ENCODE peak calls at places on chromosome 16, in six cellular contexts. Q is amygdala; V is effector CD4-positive, alpha-beta T cell; E is NCI-H460; J is skeletal muscle cell; A is activated gamma-delta T cell treated with Interleukin-2 at 50 U/mL for 16 hours. C is an unnamed sample.

GRCh38 chr16:83972256-83973008 is 4.4 kb downstream of the NECAB2 start:
- DNase-seq in A (no peak), V (no peak), E (no peak), J (no peak), Q (no peak), C (no peak)

GRCh38 chr16:84581161-84581560 is 36.7 kb downstream of the COTL1 start:
- DNase-seq in V (no peak), Q (no peak), J (no peak), A (no peak), E (no peak), C (no peak)

GRCh38 chr16:21084631-21085235 is 65.9 kb downstream of the DNAH3 start:
- DNase-seq in J (no peak), V (no peak), Q (no peak), E (no peak), A (no peak), C (no peak)

GRCh38 chr16:49461517-49461951 is 87.9 kb downstream of the C16orf78 start:
- DNase-seq in A (no peak), J (no peak), V (no peak), Q (no peak), E (no peak), C (peak)

GRCh38 chr16:85556456-85557082 is 56.6 kb upstream of the GSE1 start:
- DNase-seq in A (peak), E (no peak), J (no peak), Q (no peak), V (peak), C (no peak)

GRCh38 chr16:68236804-68237242 is 896 bp upstream of the ESRP2 start:
- DNase-seq in E (no peak), A (no peak), J (no peak), V (no peak), Q (no peak), C (peak)

GRCh38 chr16:88855736-88856121 is 1.0 kb downstream of the GALNS start:
- DNase-seq in V (no peak), A (no peak), J (no peak), E (no peak), Q (no peak), C (no peak)

GRCh38 chr16:74226361-74226979 is 70.1 kb upstream of the PSMD7 start:
- DNase-seq in J (no peak), V (no peak), Q (no peak), A (no peak), E (no peak), C (no peak)

GRCh38 chr16:88585269-88585668 is 15.1 kb downstream of the ZC3H18 start:
- DNase-seq in A (no peak), J (no peak), Q (no peak), E (no peak), V (no peak), C (no peak)

GRCh38 chr16:47523342-47524006 is 62.3 kb downstream of the PHKB start:
- DNase-seq in J (no peak), A (no peak), E (no peak), V (no peak), Q (no peak), C (no peak)

GRCh38 chr16:11583171-11583570 is 3.5 kb downstream of the LITAF start:
- DNase-seq in Q (no peak), A (no peak), V (no peak), E (no peak), J (no peak), C (no peak)

GRCh38 chr16:78742501-78743283 is 643.2 kb downstream of the WWOX start:
- DNase-seq in A (peak), J (no peak), V (peak), E (no peak), Q (no peak), C (no peak)

GRCh38 chr16:53041196-53041977 is 11.3 kb downstream of the CHD9NB start:
- DNase-seq in E (no peak), A (no peak), J (peak), Q (no peak), V (no peak), C (peak)

GRCh38 chr16:57260294-57260929 is 15.4 kb downstream of the ARL2BP start:
- DNase-seq in V (peak), Q (no peak), A (peak), J (peak), E (no peak), C (peak)

GRCh38 chr16:47150067-47150466 is 6.3 kb upstream of the NETO2 start:
- DNase-seq in V (no peak), E (no peak), A (no peak), J (no peak), Q (no peak), C (no peak)

GRCh38 chr16:9541723-9542122 is 450.3 kb downstream of the HAPSTR1 start:
- DNase-seq in E (no peak), V (no peak), Q (no peak), A (no peak), J (no peak), C (no peak)

GRCh38 chr16:9840761-9841665 is 341.2 kb downstream of the GRIN2A start:
- DNase-seq in V (no peak), Q (no peak), E (no peak), A (no peak), J (no peak), C (no peak)

GRCh38 chr16:89383095-89384003 is 107.0 kb downstream of the ANKRD11 start:
- DNase-seq in Q (no peak), A (no peak), E (no peak), J (no peak), V (no peak), C (peak)

GRCh38 chr16:212999-213398 is 16.2 kb downstream of the LUC7L start:
- DNase-seq in A (no peak), Q (no peak), J (no peak), E (no peak), V (no peak), C (no peak)

GRCh38 chr16:1151424-1152122 is 1.3 kb upstream of the CACNA1H start:
- DNase-seq in J (no peak), A (no peak), Q (no peak), V (no peak), E (no peak), C (no peak)

GRCh38 chr16:75305364-75306101 is 54.1 kb upstream of the BCAR1 start:
- DNase-seq in A (peak), V (no peak), Q (no peak), J (peak), E (peak), C (peak)

GRCh38 chr16:79601092-79601977 is 798 bp upstream of the MAF start:
- DNase-seq in A (peak), J (no peak), E (no peak), V (peak), Q (peak), C (peak)

C was measured in sigmoid colon.